ENCODE peak calls at places on chromosome 16, in ten cellular contexts. One of them, this sample, is unnamed.

GRCh38 chr16:67516296-67517177 is 12.1 kb upstream of the RIPOR1 start:
- DNase-seq in epithelial cell of esophagus: peak
- DNase-seq in nephron progenitor cell: no peak
- DNase-seq in bronchial epithelial cell: peak
- DNase-seq in HL-60: no peak
- DNase-seq in body of pancreas: no peak
- DNase-seq in GM13977: no peak
- DNase-seq in WTC11: no peak
- DNase-seq in neural crest cell: no peak
- DNase-seq in GM20000: no peak
- DNase-seq in this sample: no peak

GRCh38 chr16:1610841-1611653 is 825 bp downstream of the IFT140 start:
- DNase-seq in epithelial cell of esophagus: no peak
- DNase-seq in nephron progenitor cell: no peak
- DNase-seq in bronchial epithelial cell: no peak
- DNase-seq in HL-60: no peak
- DNase-seq in body of pancreas: no peak
- DNase-seq in GM13977: no peak
- DNase-seq in WTC11: no peak
- DNase-seq in neural crest cell: no peak
- DNase-seq in GM20000: no peak
- DNase-seq in this sample: no peak

GRCh38 chr16:75256871-75257343 is 5.5 kb upstream of the BCAR1 start:
- DNase-seq in epithelial cell of esophagus: no peak
- DNase-seq in nephron progenitor cell: peak
- DNase-seq in bronchial epithelial cell: no peak
- DNase-seq in HL-60: no peak
- DNase-seq in body of pancreas: no peak
- DNase-seq in GM13977: no peak
- DNase-seq in WTC11: peak
- DNase-seq in neural crest cell: no peak
- DNase-seq in GM20000: no peak
- DNase-seq in this sample: no peak

GRCh38 chr16:46712911-46713310 is 23.5 kb downstream of the ORC6 start:
- DNase-seq in epithelial cell of esophagus: no peak
- DNase-seq in nephron progenitor cell: no peak
- DNase-seq in bronchial epithelial cell: no peak
- DNase-seq in HL-60: no peak
- DNase-seq in body of pancreas: no peak
- DNase-seq in GM13977: no peak
- DNase-seq in WTC11: no peak
- DNase-seq in neural crest cell: no peak
- DNase-seq in GM20000: no peak
- DNase-seq in this sample: no peak

GRCh38 chr16:67884684-67885083 is at the start of gene NRN1L:
- DNase-seq in epithelial cell of esophagus: peak
- DNase-seq in nephron progenitor cell: peak
- DNase-seq in bronchial epithelial cell: peak
- DNase-seq in HL-60: no peak
- DNase-seq in body of pancreas: peak
- DNase-seq in GM13977: no peak
- DNase-seq in WTC11: peak
- DNase-seq in neural crest cell: peak
- DNase-seq in GM20000: no peak
- DNase-seq in this sample: no peak

GRCh38 chr16:75579435-75579834 is 13.3 kb downstream of the GABARAPL2 start:
- DNase-seq in epithelial cell of esophagus: no peak
- DNase-seq in nephron progenitor cell: no peak
- DNase-seq in bronchial epithelial cell: no peak
- DNase-seq in HL-60: no peak
- DNase-seq in body of pancreas: no peak
- DNase-seq in GM13977: no peak
- DNase-seq in WTC11: no peak
- DNase-seq in neural crest cell: no peak
- DNase-seq in GM20000: no peak
- DNase-seq in this sample: no peak

GRCh38 chr16:3235856-3236669 is 1.1 kb upstream of the ZNF200 start:
- DNase-seq in epithelial cell of esophagus: peak
- DNase-seq in nephron progenitor cell: peak
- DNase-seq in bronchial epithelial cell: no peak
- DNase-seq in HL-60: peak
- DNase-seq in body of pancreas: peak
- DNase-seq in GM13977: no peak
- DNase-seq in WTC11: peak
- DNase-seq in neural crest cell: no peak
- DNase-seq in GM20000: no peak
- DNase-seq in this sample: no peak

GRCh38 chr16:86343733-86344585 is 166.4 kb upstream of the FOXF1 start:
- DNase-seq in epithelial cell of esophagus: no peak
- DNase-seq in nephron progenitor cell: no peak
- DNase-seq in bronchial epithelial cell: no peak
- DNase-seq in HL-60: no peak
- DNase-seq in body of pancreas: no peak
- DNase-seq in GM13977: no peak
- DNase-seq in WTC11: no peak
- DNase-seq in neural crest cell: no peak
- DNase-seq in GM20000: no peak
- DNase-seq in this sample: no peak

GRCh38 chr16:55982597-55982996 is 107.4 kb upstream of the CES5A start:
- DNase-seq in epithelial cell of esophagus: no peak
- DNase-seq in nephron progenitor cell: no peak
- DNase-seq in bronchial epithelial cell: no peak
- DNase-seq in HL-60: no peak
- DNase-seq in body of pancreas: no peak
- DNase-seq in GM13977: no peak
- DNase-seq in WTC11: no peak
- DNase-seq in neural crest cell: no peak
- DNase-seq in GM20000: no peak
- DNase-seq in this sample: no peak

GRCh38 chr16:24645739-24646645 is 83.5 kb upstream of the TNRC6A start:
- DNase-seq in epithelial cell of esophagus: peak
- DNase-seq in nephron progenitor cell: no peak
- DNase-seq in bronchial epithelial cell: peak
- DNase-seq in HL-60: no peak
- DNase-seq in body of pancreas: no peak
- DNase-seq in GM13977: no peak
- DNase-seq in WTC11: no peak
- DNase-seq in neural crest cell: no peak
- DNase-seq in GM20000: no peak
- DNase-seq in this sample: no peak

GRCh38 chr16:73473713-73474112 is 425.8 kb upstream of the ZFHX3 start:
- DNase-seq in epithelial cell of esophagus: no peak
- DNase-seq in nephron progenitor cell: no peak
- DNase-seq in bronchial epithelial cell: no peak
- DNase-seq in HL-60: no peak
- DNase-seq in body of pancreas: no peak
- DNase-seq in GM13977: no peak
- DNase-seq in WTC11: no peak
- DNase-seq in neural crest cell: no peak
- DNase-seq in GM20000: no peak
- DNase-seq in this sample: no peak

GRCh38 chr16:46466239-46466638 is 154.9 kb downstream of the SHCBP1 start:
- DNase-seq in epithelial cell of esophagus: no peak
- DNase-seq in nephron progenitor cell: no peak
- DNase-seq in bronchial epithelial cell: no peak
- DNase-seq in HL-60: no peak
- DNase-seq in body of pancreas: no peak
- DNase-seq in GM13977: no peak
- DNase-seq in WTC11: no peak
- DNase-seq in neural crest cell: no peak
- DNase-seq in GM20000: no peak
- DNase-seq in this sample: no peak

GRCh38 chr16:12739738-12740137 is 63.9 kb downstream of the CPPED1 start:
- DNase-seq in epithelial cell of esophagus: no peak
- DNase-seq in nephron progenitor cell: no peak
- DNase-seq in bronchial epithelial cell: no peak
- DNase-seq in HL-60: no peak
- DNase-seq in body of pancreas: no peak
- DNase-seq in GM13977: no peak
- DNase-seq in WTC11: no peak
- DNase-seq in neural crest cell: no peak
- DNase-seq in GM20000: no peak
- DNase-seq in this sample: no peak

GRCh38 chr16:12732600-12732999 is 71.1 kb downstream of the CPPED1 start:
- DNase-seq in epithelial cell of esophagus: no peak
- DNase-seq in nephron progenitor cell: no peak
- DNase-seq in bronchial epithelial cell: no peak
- DNase-seq in HL-60: no peak
- DNase-seq in body of pancreas: no peak
- DNase-seq in GM13977: no peak
- DNase-seq in WTC11: no peak
- DNase-seq in neural crest cell: no peak
- DNase-seq in GM20000: no peak
- DNase-seq in this sample: no peak

GRCh38 chr16:12737563-12737962 is 66.1 kb downstream of the CPPED1 start:
- DNase-seq in epithelial cell of esophagus: no peak
- DNase-seq in nephron progenitor cell: no peak
- DNase-seq in bronchial epithelial cell: no peak
- DNase-seq in HL-60: no peak
- DNase-seq in body of pancreas: no peak
- DNase-seq in GM13977: no peak
- DNase-seq in WTC11: no peak
- DNase-seq in neural crest cell: no peak
- DNase-seq in GM20000: no peak
- DNase-seq in this sample: no peak

GRCh38 chr16:12741176-12741575 is 62.5 kb downstream of the CPPED1 start:
- DNase-seq in epithelial cell of esophagus: no peak
- DNase-seq in nephron progenitor cell: no peak
- DNase-seq in bronchial epithelial cell: no peak
- DNase-seq in HL-60: no peak
- DNase-seq in body of pancreas: no peak
- DNase-seq in GM13977: no peak
- DNase-seq in WTC11: no peak
- DNase-seq in neural crest cell: no peak
- DNase-seq in GM20000: no peak
- DNase-seq in this sample: no peak

GRCh38 chr16:12735805-12736204 is 67.9 kb downstream of the CPPED1 start:
- DNase-seq in epithelial cell of esophagus: no peak
- DNase-seq in nephron progenitor cell: no peak
- DNase-seq in bronchial epithelial cell: no peak
- DNase-seq in HL-60: no peak
- DNase-seq in body of pancreas: no peak
- DNase-seq in GM13977: no peak
- DNase-seq in WTC11: no peak
- DNase-seq in neural crest cell: no peak
- DNase-seq in GM20000: no peak
- DNase-seq in this sample: no peak
- TF ChIP-seq CTCF in epithelial cell of esophagus: no peak
- TF ChIP-seq CTCF in nephron progenitor cell: no peak
- TF ChIP-seq CTCF in bronchial epithelial cell: no peak
- TF ChIP-seq CTCF in HL-60: no peak
- TF ChIP-seq CTCF in body of pancreas: no peak
- TF ChIP-seq CTCF in GM13977: no peak
- TF ChIP-seq CTCF in WTC11: no peak
- TF ChIP-seq CTCF in neural crest cell: no peak
- TF ChIP-seq CTCF in GM20000: no peak
- TF ChIP-seq CTCF in this sample: no peak

GRCh38 chr16:69417537-69418199 is 6.8 kb upstream of the CYB5B start:
- DNase-seq in epithelial cell of esophagus: no peak
- DNase-seq in nephron progenitor cell: no peak
- DNase-seq in bronchial epithelial cell: peak
- DNase-seq in HL-60: no peak
- DNase-seq in body of pancreas: no peak
- DNase-seq in GM13977: no peak
- DNase-seq in WTC11: peak
- DNase-seq in neural crest cell: no peak
- DNase-seq in GM20000: no peak
- DNase-seq in this sample: no peak
- TF ChIP-seq CTCF in epithelial cell of esophagus: no peak
- TF ChIP-seq CTCF in nephron progenitor cell: no peak
- TF ChIP-seq CTCF in bronchial epithelial cell: no peak
- TF ChIP-seq CTCF in HL-60: no peak
- TF ChIP-seq CTCF in body of pancreas: no peak
- TF ChIP-seq CTCF in GM13977: no peak
- TF ChIP-seq CTCF in WTC11: no peak
- TF ChIP-seq CTCF in neural crest cell: no peak
- TF ChIP-seq CTCF in GM20000: no peak
- TF ChIP-seq CTCF in this sample: no peak

GRCh38 chr16:50450957-50451356 is 82.2 kb upstream of the BRD7 start:
- DNase-seq in epithelial cell of esophagus: no peak
- DNase-seq in nephron progenitor cell: no peak
- DNase-seq in bronchial epithelial cell: no peak
- DNase-seq in HL-60: no peak
- DNase-seq in body of pancreas: no peak
- DNase-seq in GM13977: no peak
- DNase-seq in WTC11: no peak
- DNase-seq in neural crest cell: no peak
- DNase-seq in GM20000: no peak
- DNase-seq in this sample: no peak

GRCh38 chr16:50449800-50450199 is 81.0 kb upstream of the BRD7 start:
- DNase-seq in epithelial cell of esophagus: no peak
- DNase-seq in nephron progenitor cell: no peak
- DNase-seq in bronchial epithelial cell: no peak
- DNase-seq in HL-60: no peak
- DNase-seq in body of pancreas: no peak
- DNase-seq in GM13977: no peak
- DNase-seq in WTC11: no peak
- DNase-seq in neural crest cell: no peak
- DNase-seq in GM20000: no peak
- DNase-seq in this sample: no peak

GRCh38 chr16:50448981-50449380 is 80.2 kb upstream of the BRD7 start:
- DNase-seq in epithelial cell of esophagus: no peak
- DNase-seq in nephron progenitor cell: no peak
- DNase-seq in bronchial epithelial cell: no peak
- DNase-seq in HL-60: no peak
- DNase-seq in body of pancreas: no peak
- DNase-seq in GM13977: no peak
- DNase-seq in WTC11: no peak
- DNase-seq in neural crest cell: no peak
- DNase-seq in GM20000: no peak
- DNase-seq in this sample: no peak

GRCh38 chr16:50446861-50447260 is 78.1 kb upstream of the BRD7 start:
- DNase-seq in epithelial cell of esophagus: no peak
- DNase-seq in nephron progenitor cell: no peak
- DNase-seq in bronchial epithelial cell: no peak
- DNase-seq in HL-60: no peak
- DNase-seq in body of pancreas: no peak
- DNase-seq in GM13977: no peak
- DNase-seq in WTC11: no peak
- DNase-seq in neural crest cell: no peak
- DNase-seq in GM20000: no peak
- DNase-seq in this sample: no peak

GRCh38 chr16:50448522-50448921 is 79.7 kb upstream of the BRD7 start:
- DNase-seq in epithelial cell of esophagus: no peak
- DNase-seq in nephron progenitor cell: no peak
- DNase-seq in bronchial epithelial cell: no peak
- DNase-seq in HL-60: no peak
- DNase-seq in body of pancreas: no peak
- DNase-seq in GM13977: no peak
- DNase-seq in WTC11: peak
- DNase-seq in neural crest cell: no peak
- DNase-seq in GM20000: no peak
- DNase-seq in this sample: no peak
- TF ChIP-seq CTCF in epithelial cell of esophagus: peak
- TF ChIP-seq CTCF in nephron progenitor cell: peak
- TF ChIP-seq CTCF in bronchial epithelial cell: peak
- TF ChIP-seq CTCF in HL-60: no peak
- TF ChIP-seq CTCF in body of pancreas: no peak
- TF ChIP-seq CTCF in GM13977: no peak
- TF ChIP-seq CTCF in WTC11: peak
- TF ChIP-seq CTCF in neural crest cell: peak
- TF ChIP-seq CTCF in GM20000: no peak
- TF ChIP-seq CTCF in this sample: no peak

GRCh38 chr16:89918453-89919347 is at the start of gene MC1R:
- DNase-seq in epithelial cell of esophagus: no peak
- DNase-seq in nephron progenitor cell: peak
- DNase-seq in bronchial epithelial cell: no peak
- DNase-seq in HL-60: no peak
- DNase-seq in body of pancreas: no peak
- DNase-seq in GM13977: peak
- DNase-seq in WTC11: peak
- DNase-seq in neural crest cell: peak
- DNase-seq in GM20000: peak
- DNase-seq in this sample: peak
- TF ChIP-seq CTCF in epithelial cell of esophagus: peak
- TF ChIP-seq CTCF in nephron progenitor cell: peak
- TF ChIP-seq CTCF in bronchial epithelial cell: peak
- TF ChIP-seq CTCF in HL-60: no peak
- TF ChIP-seq CTCF in body of pancreas: no peak
- TF ChIP-seq CTCF in GM13977: peak
- TF ChIP-seq CTCF in WTC11: no peak
- TF ChIP-seq CTCF in neural crest cell: peak
- TF ChIP-seq CTCF in GM20000: no peak
- TF ChIP-seq CTCF in this sample: peak

This sample was measured in GM10248.